ENCODE peak calls at places on chromosomes 1 and 21, in four cellular contexts. One of them, this sample, is unnamed.

GRCh38 chr1:69862906-69863305 is 295.2 kb downstream of the LRRC7 start:
- DNase-seq in NAMALWA: no peak
- DNase-seq in mammary epithelial cell: no peak
- DNase-seq in HS-5: no peak
- DNase-seq in this sample: peak

GRCh38 chr1:236951672-236952071 is 52.6 kb downstream of the MT1HL1 start:
- DNase-seq in NAMALWA: no peak
- DNase-seq in mammary epithelial cell: no peak
- DNase-seq in HS-5: no peak
- DNase-seq in this sample: no peak

GRCh38 chr1:37255111-37255795 is 219.1 kb upstream of the ZC3H12A start:
- DNase-seq in NAMALWA: peak
- DNase-seq in mammary epithelial cell: peak
- DNase-seq in HS-5: no peak
- DNase-seq in this sample: no peak

GRCh38 chr1:155938220-155938627 is 3.2 kb upstream of the RXFP4 start:
- DNase-seq in NAMALWA: peak
- DNase-seq in mammary epithelial cell: peak
- DNase-seq in HS-5: no peak
- DNase-seq in this sample: no peak

GRCh38 chr1:109980324-109981127 is 4.0 kb upstream of the AHCYL1 start:
- DNase-seq in NAMALWA: no peak
- DNase-seq in mammary epithelial cell: peak
- DNase-seq in HS-5: no peak
- DNase-seq in this sample: no peak

GRCh38 chr1:29674625-29675326 is 438.5 kb downstream of the PTPRU start:
- DNase-seq in NAMALWA: no peak
- DNase-seq in mammary epithelial cell: no peak
- DNase-seq in HS-5: no peak
- DNase-seq in this sample: no peak

GRCh38 chr1:97565886-97566285 is 354.9 kb downstream of the DPYD start:
- DNase-seq in NAMALWA: no peak
- DNase-seq in mammary epithelial cell: no peak
- DNase-seq in HS-5: no peak
- DNase-seq in this sample: no peak

GRCh38 chr1:161092621-161093028 is 3.3 kb upstream of the NECTIN4 start:
- DNase-seq in NAMALWA: no peak
- DNase-seq in mammary epithelial cell: peak
- DNase-seq in HS-5: no peak
- DNase-seq in this sample: peak

GRCh38 chr1:231058416-231059109 is 18.5 kb upstream of the FAM89A start:
- DNase-seq in NAMALWA: no peak
- DNase-seq in mammary epithelial cell: no peak
- DNase-seq in HS-5: no peak
- DNase-seq in this sample: no peak

GRCh38 chr1:4805987-4806386 is 151.6 kb downstream of the AJAP1 start:
- DNase-seq in NAMALWA: no peak
- DNase-seq in mammary epithelial cell: no peak
- DNase-seq in HS-5: no peak
- DNase-seq in this sample: no peak

GRCh38 chr1:147717051-147717705 is 43.2 kb downstream of the GJA5 start:
- DNase-seq in NAMALWA: no peak
- DNase-seq in mammary epithelial cell: peak
- DNase-seq in HS-5: no peak
- DNase-seq in this sample: peak

GRCh38 chr1:31627930-31628421 is 10.5 kb downstream of the HCRTR1 start:
- DNase-seq in NAMALWA: no peak
- DNase-seq in mammary epithelial cell: no peak
- DNase-seq in HS-5: no peak
- DNase-seq in this sample: no peak

GRCh38 chr21:33359446-33359845 is 34.7 kb downstream of the IFNAR1 start:
- DNase-seq in NAMALWA: no peak
- DNase-seq in mammary epithelial cell: no peak
- DNase-seq in HS-5: no peak
- DNase-seq in this sample: no peak

GRCh38 chr1:170929835-170930554 is 5.3 kb upstream of the MROH9 start:
- DNase-seq in NAMALWA: peak
- DNase-seq in mammary epithelial cell: peak
- DNase-seq in HS-5: peak
- DNase-seq in this sample: peak

GRCh38 chr1:192545781-192546521 is 29.6 kb upstream of the RGS1 start:
- DNase-seq in NAMALWA: peak
- DNase-seq in mammary epithelial cell: no peak
- DNase-seq in HS-5: no peak
- DNase-seq in this sample: no peak

GRCh38 chr1:24463756-24464377 is 38.8 kb upstream of the RCAN3 start:
- DNase-seq in NAMALWA: no peak
- DNase-seq in mammary epithelial cell: no peak
- DNase-seq in HS-5: no peak
- DNase-seq in this sample: no peak

GRCh38 chr1:98103617-98104284 is 182.9 kb upstream of the DPYD start:
- DNase-seq in NAMALWA: no peak
- DNase-seq in mammary epithelial cell: no peak
- DNase-seq in HS-5: no peak
- DNase-seq in this sample: no peak

GRCh38 chr21:17572431-17572830 is 40.3 kb downstream of the BTG3 start:
- DNase-seq in NAMALWA: no peak
- DNase-seq in mammary epithelial cell: no peak
- DNase-seq in HS-5: no peak
- DNase-seq in this sample: no peak

GRCh38 chr1:218847966-218848365 is 325.7 kb upstream of the LYPLAL1 start:
- DNase-seq in NAMALWA: no peak
- DNase-seq in mammary epithelial cell: no peak
- DNase-seq in HS-5: no peak
- DNase-seq in this sample: no peak

GRCh38 chr1:236917448-236917847 is 86.8 kb downstream of the MT1HL1 start:
- DNase-seq in NAMALWA: no peak
- DNase-seq in mammary epithelial cell: no peak
- DNase-seq in HS-5: no peak
- DNase-seq in this sample: no peak

GRCh38 chr1:94285026-94285654 is 47.8 kb upstream of the ARHGAP29 start:
- DNase-seq in NAMALWA: no peak
- DNase-seq in mammary epithelial cell: peak
- DNase-seq in HS-5: no peak
- DNase-seq in this sample: no peak

GRCh38 chr1:214420341-214420740 is 131.1 kb downstream of the PTPN14 start:
- DNase-seq in NAMALWA: no peak
- DNase-seq in mammary epithelial cell: peak
- DNase-seq in HS-5: no peak
- DNase-seq in this sample: no peak

GRCh38 chr1:184649500-184649899 is 105.2 kb downstream of the EDEM3 start:
- DNase-seq in NAMALWA: no peak
- DNase-seq in mammary epithelial cell: no peak
- DNase-seq in HS-5: no peak
- DNase-seq in this sample: no peak

GRCh38 chr1:32753532-32754281 is 51.1 kb upstream of the SYNC start:
- DNase-seq in NAMALWA: peak
- DNase-seq in mammary epithelial cell: peak
- DNase-seq in HS-5: no peak
- DNase-seq in this sample: no peak

GRCh38 chr1:18922319-18922726 is 20.0 kb upstream of the ALDH4A1 start:
- DNase-seq in NAMALWA: no peak
- DNase-seq in mammary epithelial cell: peak
- DNase-seq in HS-5: no peak
- DNase-seq in this sample: no peak

GRCh38 chr1:151370211-151370911 is 2.1 kb downstream of the SELENBP1 start:
- DNase-seq in NAMALWA: no peak
- DNase-seq in mammary epithelial cell: no peak
- DNase-seq in HS-5: no peak
- DNase-seq in this sample: no peak

GRCh38 chr1:155196103-155196892 is 11.4 kb downstream of the THBS3 start:
- DNase-seq in NAMALWA: no peak
- DNase-seq in mammary epithelial cell: no peak
- DNase-seq in HS-5: no peak
- DNase-seq in this sample: no peak

GRCh38 chr1:18716785-18717678 is 86.4 kb downstream of the PAX7 start:
- DNase-seq in NAMALWA: no peak
- DNase-seq in mammary epithelial cell: no peak
- DNase-seq in HS-5: no peak
- DNase-seq in this sample: no peak

GRCh38 chr1:204435246-204435885 is 23.7 kb upstream of the PPP1R15B start:
- DNase-seq in NAMALWA: no peak
- DNase-seq in mammary epithelial cell: peak
- DNase-seq in HS-5: no peak
- DNase-seq in this sample: no peak

GRCh38 chr1:75615664-75616435 is 4.9 kb upstream of the SLC44A5 start:
- DNase-seq in NAMALWA: no peak
- DNase-seq in mammary epithelial cell: peak
- DNase-seq in HS-5: no peak
- DNase-seq in this sample: no peak

GRCh38 chr1:212030936-212031528 is 4.3 kb downstream of the INTS7 start:
- DNase-seq in NAMALWA: no peak
- DNase-seq in mammary epithelial cell: peak
- DNase-seq in HS-5: peak
- DNase-seq in this sample: peak

This sample was measured in foreskin keratinocyte.